ENCODE peak calls at places on chromosomes 13 and 19, in six cellular contexts. D, E, C, Y, N and B are unnamed samples.

GRCh38 chr19:38168632-38169031 is 55.4 kb downstream of the DPF1 start:
- DNase-seq in Y (no peak), E (no peak), N (no peak), D (no peak), C (no peak), B (no peak)

GRCh38 chr19:45171211-45171623 is 6.8 kb downstream of the TRAPPC6A start:
- DNase-seq in D (no peak), C (no peak), E (no peak), Y (peak; percentile 72), N (no peak), B (peak; percentile 80)

GRCh38 chr19:37361994-37362393 is 8.9 kb upstream of the ZNF527 start:
- DNase-seq in C (no peak), D (no peak), N (no peak), E (no peak), Y (peak; percentile 93), B (no peak)

GRCh38 chr19:38277969-38278680 is 13.8 kb downstream of the SPINT2 start:
- DNase-seq in Y (peak; percentile 78), C (no peak), D (no peak), N (no peak), E (no peak), B (no peak)

GRCh38 chr19:4673216-4673615 is 3.1 kb upstream of the MYDGF start:
- DNase-seq in E (no peak), C (no peak), D (no peak), N (no peak), Y (no peak), B (no peak)

GRCh38 chr13:20721454-20722357 is 18.2 kb downstream of the IL17D start:
- DNase-seq in D (no peak), E (no peak), C (no peak), Y (peak; percentile 68), N (peak; percentile 39), B (no peak)

GRCh38 chr13:27375686-27376326 is 48.6 kb upstream of the GTF3A start:
- DNase-seq in C (no peak), D (peak; percentile 25), E (peak; percentile 44), N (no peak), Y (peak; percentile 42), B (peak; percentile 81)

GRCh38 chr13:48094404-48094780 is 512 bp downstream of the MED4 start:
- DNase-seq in D (no peak), Y (peak; percentile 33), N (no peak), E (no peak), C (no peak), B (no peak)

GRCh38 chr19:1950640-1951039 is 9.7 kb downstream of the CSNK1G2 start:
- DNase-seq in N (no peak), D (no peak), Y (no peak), E (no peak), C (no peak), B (no peak)

GRCh38 chr19:35466259-35466658 is 18.2 kb downstream of the FFAR2 start:
- DNase-seq in C (no peak), Y (no peak), E (no peak), D (no peak), N (no peak), B (no peak)

GRCh38 chr19:35777411-35777841 is 2.1 kb downstream of the ARHGAP33 start:
- DNase-seq in C (no peak), N (no peak), E (no peak), D (no peak), Y (no peak), B (no peak)

GRCh38 chr13:34458756-34459462 is 483.2 kb upstream of the NBEA start:
- DNase-seq in Y (no peak), C (no peak), E (no peak), D (no peak), N (no peak), B (no peak)

GRCh38 chr19:44660081-44660480 is 11.2 kb upstream of the CEACAM19 start:
- DNase-seq in D (no peak), E (no peak), N (no peak), C (no peak), Y (no peak), B (no peak)

GRCh38 chr19:49792829-49793560 is 20.1 kb downstream of the FUZ start:
- DNase-seq in Y (no peak), D (no peak), C (no peak), E (no peak), N (no peak), B (no peak)

GRCh38 chr19:38425810-38426466 is at the start of gene RASGRP4:
- DNase-seq in N (no peak), C (peak; percentile 50), E (no peak), Y (no peak), D (no peak), B (peak; percentile 83)

GRCh38 chr19:27745978-27746542 is 1466.9 kb downstream of the UQCRFS1 start:
- DNase-seq in Y (no peak), D (no peak), E (no peak), N (no peak), C (no peak), B (peak; percentile 22)

GRCh38 chr19:5952193-5953033 is 25.5 kb downstream of the RANBP3 start:
- DNase-seq in Y (no peak), D (no peak), E (no peak), C (no peak), N (no peak), B (no peak)

GRCh38 chr13:112587767-112588489 is at the start of gene TUBGCP3:
- DNase-seq in Y (peak; percentile 77), E (peak; percentile 54), D (peak; percentile 65), C (peak; percentile 91), N (peak; percentile 83), B (peak; percentile 92)